ENCODE peak calls at places on chromosomes 13 and 19, in four cellular contexts. H is kidney epithelial cell, R is prostate gland, X is aorta. S is an unnamed sample. For H3K36me3, the result is how much of the 10 kb centered on the place peaks cover.

GRCh38 chr19:29867984-29868383 is 56.2 kb downstream of the CCNE1 start:
- DNase-seq in H (no peak), R (no peak), X (peak), S (no peak)

GRCh38 chr13:94169783-94170513 is 309.5 kb downstream of the DCT start:
- DNase-seq in H (no peak), R (peak), X (peak), S (peak)

GRCh38 chr13:109483369-109483768 is 303.0 kb downstream of the IRS2 start:
- DNase-seq in H (no peak), R (no peak), X (no peak), S (no peak)

GRCh38 chr13:113034451-113035208 is 65.6 kb downstream of the MCF2L start:
- DNase-seq in H (no peak), R (peak), X (no peak), S (no peak)

GRCh38 chr13:114073881-114074551 is 58.4 kb downstream of the RASA3 start:
- DNase-seq in H (no peak), R (no peak), X (no peak), S (peak)

GRCh38 chr19:4376245-4376990 is 23.9 kb downstream of the SH3GL1 start:
- DNase-seq in H (no peak), R (no peak), X (no peak), S (no peak)

GRCh38 chr19:1245884-1246816 is 2.2 kb upstream of the MIDN start:
- DNase-seq in H (no peak), R (peak), X (no peak), S (peak)

GRCh38 chr19:10826846-10827245 is 9.2 kb downstream of the TMED1 start:
- DNase-seq in H (no peak), R (no peak), X (no peak), S (no peak)

GRCh38 chr13:77274126-77274525 is 52.8 kb downstream of the MYCBP2 start:
- DNase-seq in H (no peak), R (no peak), X (no peak), S (no peak)
- H3K36me3 ChIP-seq in H (under half), R (under half), X (under half), S (under half)

GRCh38 chr19:7993560-7993959 is 11.9 kb downstream of the ELAVL1 start:
- DNase-seq in H (no peak), R (no peak), X (no peak), S (no peak)
- H3K36me3 ChIP-seq in H (under half), R (under half), X (under half), S (under half)

DNA sequence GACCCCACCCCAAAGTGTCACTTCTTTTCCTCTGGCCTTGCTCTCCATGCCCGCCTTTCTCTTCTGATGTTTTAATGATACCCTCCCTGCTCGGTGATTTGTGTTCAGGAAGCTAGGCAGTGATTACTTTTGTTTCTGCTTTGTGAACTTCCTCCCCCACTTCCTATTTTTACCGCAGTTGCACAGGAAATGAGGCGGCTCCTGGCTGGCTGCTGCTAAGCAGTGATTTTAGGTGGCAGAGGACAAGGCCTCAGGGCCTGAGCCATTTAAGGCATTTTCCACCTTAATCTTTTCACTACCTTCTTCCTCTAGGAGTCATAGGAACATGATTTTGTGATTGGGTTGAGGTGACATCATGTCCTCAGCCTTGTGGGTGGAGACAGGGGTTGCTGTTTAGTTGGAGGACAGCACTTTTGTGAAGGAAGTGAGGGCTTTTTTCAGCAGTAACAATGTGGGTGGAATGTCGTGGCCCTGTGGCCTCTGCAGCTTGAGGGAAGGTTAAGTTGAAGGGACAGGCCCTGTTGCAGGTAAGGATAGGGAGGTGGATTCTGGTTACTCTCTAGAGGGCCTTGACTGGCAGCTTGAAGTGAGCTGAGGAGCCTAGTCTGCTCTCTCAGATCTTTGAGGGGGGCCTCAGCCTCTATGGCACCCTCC is 15.7 kb downstream of the GARRE1 start:
- DNase-seq in H (peak), R (no peak), X (peak), S (peak)
- H3K36me3 ChIP-seq in H (under half), R (under half), X (under half), S (under half)

DNA sequence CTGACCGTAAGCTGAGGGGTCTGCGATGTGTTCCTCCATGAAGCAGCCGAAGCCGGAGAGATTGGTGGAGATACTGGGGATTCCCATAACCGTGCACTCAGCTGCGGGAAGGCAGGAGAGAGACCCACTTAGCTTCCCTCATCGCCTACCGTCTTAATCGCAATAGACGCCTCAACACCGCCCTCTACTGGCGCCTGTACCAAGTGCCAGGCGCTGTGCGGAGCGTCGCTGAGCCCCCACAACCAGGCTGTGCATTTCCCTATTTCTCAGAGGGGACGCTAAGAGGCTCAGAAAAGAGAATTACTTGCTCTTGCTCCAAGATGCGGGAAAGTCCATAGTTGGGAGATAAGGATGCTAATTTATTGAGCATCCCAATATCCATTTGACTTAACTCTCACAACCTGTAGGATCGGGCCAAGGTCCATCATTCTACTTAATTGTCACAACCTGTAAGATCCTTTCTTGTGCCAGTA is 5.8 kb downstream of the FTL start:
- DNase-seq in H (no peak), R (peak), X (peak), S (peak)
- H3K36me3 ChIP-seq in H (under half), R (under half), X (under half), S (under half)

S was measured in mucosa of descending colon.